ENCODE peak calls at places on chromosomes 16 and 17, in nine cellular contexts. B is heart right ventricle; Z is sigmoid colon; X is anterior cingulate cortex; E is M059J; T is head of caudate nucleus; V is neural crest cell; F is stimulated activated CD4-positive, alpha-beta T cell treated with anti-CD3 and anti-CD28 coated beads, TNF-alpha, amount 100 ng/mL, for 4 hours; N is SK-N-SH. C is an unnamed sample.
A peak's percentile ranks its signal among the peaks of the same experiment; 100 is the strongest.

GRCh38 chr16:59067207-59067606 is 333.1 kb upstream of the GOT2 start:
- DNase-seq in B (no peak), Z (no peak), X (peak; percentile 2), E (peak; percentile 43), T (peak; percentile 55), V (no peak), F (no peak), N (no peak), C (no peak)

GRCh38 chr17:77999413-78000173 is 41.1 kb downstream of the TNRC6C start:
- DNase-seq in B (no peak), Z (no peak), X (no peak), E (peak; percentile 74), T (no peak), V (no peak), F (no peak), N (no peak), C (no peak)

GRCh38 chr16:57688987-57689771 is 5.4 kb upstream of the DRC7 start:
- DNase-seq in B (no peak), Z (peak; percentile 49), X (no peak), E (no peak), T (no peak), V (no peak), F (no peak), N (peak; percentile 30), C (no peak)

GRCh38 chr17:73291260-73291801 is 20.5 kb downstream of the CDC42EP4 start:
- DNase-seq in B (peak; percentile 57), Z (peak; percentile 85), X (no peak), E (peak; percentile 98), T (no peak), V (no peak), F (no peak), N (no peak), C (no peak)

GRCh38 chr16:80273635-80274538 is 266.9 kb upstream of the DYNLRB2 start:
- DNase-seq in B (no peak), Z (no peak), X (no peak), E (peak; percentile 51), T (no peak), V (no peak), F (no peak), N (no peak), C (no peak)

GRCh38 chr17:61260061-61260797 is 139.4 kb upstream of the TBX2 start:
- DNase-seq in B (no peak), Z (no peak), X (no peak), E (no peak), T (no peak), V (no peak), F (no peak), N (no peak), C (no peak)

GRCh38 chr16:81486555-81487061 is 42.0 kb downstream of the CMIP start:
- DNase-seq in B (peak; percentile 59), Z (no peak), X (no peak), E (no peak), T (no peak), V (no peak), F (no peak), N (no peak), C (no peak)

GRCh38 chr17:61425682-61426481 is 26.2 kb downstream of the TBX2 start:
- DNase-seq in B (no peak), Z (no peak), X (no peak), E (peak; percentile 48), T (no peak), V (no peak), F (no peak), N (peak; percentile 42), C (no peak)

GRCh38 chr17:49287481-49287880 is 56.9 kb upstream of the PHOSPHO1 start:
- DNase-seq in B (no peak), Z (no peak), X (no peak), E (no peak), T (no peak), V (no peak), F (no peak), N (no peak), C (no peak)

GRCh38 chr16:8878523-8878911 is 3.6 kb upstream of the LITAFD start:
- DNase-seq in B (no peak), Z (no peak), X (no peak), E (peak; percentile 91), T (no peak), V (no peak), F (no peak), N (no peak), C (no peak)

GRCh38 chr17:17824780-17825614 is 11.8 kb downstream of the SREBF1 start:
- DNase-seq in B (no peak), Z (peak; percentile 83), X (no peak), E (peak; percentile 64), T (no peak), V (no peak), F (no peak), N (no peak), C (no peak)

GRCh38 chr17:65529040-65529633 is 32.3 kb downstream of the AXIN2 start:
- DNase-seq in B (no peak), Z (no peak), X (no peak), E (no peak), T (no peak), V (no peak), F (no peak), N (no peak), C (no peak)

GRCh38 chr17:67449885-67450755 is 73.0 kb downstream of the PITPNC1 start:
- DNase-seq in B (no peak), Z (no peak), X (no peak), E (no peak), T (no peak), V (no peak), F (no peak), N (no peak), C (no peak)

GRCh38 chr16:52492789-52493357 is 54.1 kb downstream of the TOX3 start:
- DNase-seq in B (no peak), Z (no peak), X (no peak), E (no peak), T (no peak), V (no peak), F (no peak), N (no peak), C (no peak)

GRCh38 chr17:13273744-13274295 is 256.0 kb upstream of the ELAC2 start:
- DNase-seq in B (no peak), Z (no peak), X (no peak), E (peak; percentile 1), T (no peak), V (no peak), F (no peak), N (no peak), C (no peak)

GRCh38 chr16:7839568-7839967 is 506.9 kb downstream of the RBFOX1 start:
- DNase-seq in B (no peak), Z (no peak), X (no peak), E (peak; percentile 1), T (no peak), V (no peak), F (no peak), N (no peak), C (no peak)

GRCh38 chr16:49855822-49856740 is at the start of gene ZNF423:
- DNase-seq in B (peak; percentile 40), Z (no peak), X (no peak), E (no peak), T (no peak), V (peak; percentile 43), F (no peak), N (peak; percentile 75), C (no peak)

GRCh38 chr17:2905269-2905668 is 109.0 kb downstream of the RAP1GAP2 start:
- DNase-seq in B (peak; percentile 76), Z (no peak), X (no peak), E (no peak), T (no peak), V (no peak), F (no peak), N (no peak), C (no peak)

GRCh38 chr17:6843241-6843890 is 11.8 kb upstream of the TEKT1 start:
- DNase-seq in B (no peak), Z (no peak), X (no peak), E (peak; percentile 57), T (no peak), V (no peak), F (no peak), N (peak; percentile 26), C (peak; percentile 0)

GRCh38 chr16:15961060-15961511 is 11.7 kb downstream of the ABCC1 start:
- DNase-seq in B (no peak), Z (no peak), X (no peak), E (peak; percentile 83), T (no peak), V (no peak), F (peak; percentile 49), N (no peak), C (no peak)

GRCh38 chr16:85923153-85924021 is 24.4 kb downstream of the IRF8 start:
- DNase-seq in B (no peak), Z (no peak), X (no peak), E (peak; percentile 44), T (no peak), V (no peak), F (no peak), N (no peak), C (no peak)

GRCh38 chr17:29929006-29929543 is 953 bp downstream of the SSH2 start:
- DNase-seq in B (no peak), Z (no peak), X (no peak), E (peak; percentile 69), T (peak; percentile 68), V (peak; percentile 4), F (no peak), N (peak; percentile 38), C (peak; percentile 11)

GRCh38 chr16:58913456-58913855 is 179.3 kb upstream of the GOT2 start:
- DNase-seq in B (no peak), Z (no peak), X (no peak), E (no peak), T (no peak), V (no peak), F (no peak), N (no peak), C (no peak)

GRCh38 chr16:69930117-69930776 is 20.9 kb upstream of the CLEC18A start:
- DNase-seq in B (peak; percentile 46), Z (no peak), X (no peak), E (peak; percentile 63), T (peak; percentile 83), V (peak; percentile 61), F (no peak), N (peak; percentile 85), C (no peak)

GRCh38 chr17:1078831-1079561 is 82.1 kb downstream of the TIMM22 start:
- DNase-seq in B (peak; percentile 61), Z (no peak), X (no peak), E (no peak), T (no peak), V (no peak), F (no peak), N (peak; percentile 87), C (no peak)

GRCh38 chr17:9810100-9810949 is 11.6 kb downstream of the GSG1L2 start:
- DNase-seq in B (no peak), Z (no peak), X (no peak), E (peak; percentile 51), T (no peak), V (no peak), F (no peak), N (no peak), C (no peak)

GRCh38 chr17:42275527-42276358 is 448 bp downstream of the STAT5B start:
- DNase-seq in B (no peak), Z (peak; percentile 68), X (no peak), E (peak; percentile 46), T (peak; percentile 56), V (peak; percentile 32), F (peak; percentile 33), N (peak; percentile 65), C (no peak)

GRCh38 chr17:79029327-79030009 is 5.5 kb downstream of the C1QTNF1 start:
- DNase-seq in B (no peak), Z (peak; percentile 50), X (no peak), E (no peak), T (no peak), V (no peak), F (no peak), N (no peak), C (no peak)

GRCh38 chr17:82542439-82542838 is 22.9 kb downstream of the FOXK2 start:
- DNase-seq in B (no peak), Z (no peak), X (no peak), E (no peak), T (no peak), V (no peak), F (no peak), N (no peak), C (no peak)

GRCh38 chr16:50282955-50283631 is 16.7 kb downstream of the ADCY7 start:
- DNase-seq in B (peak; percentile 4), Z (no peak), X (no peak), E (no peak), T (no peak), V (no peak), F (no peak), N (no peak), C (no peak)

GRCh38 chr16:75559564-75560372 is 3.7 kb upstream of the TMEM231 start:
- DNase-seq in B (no peak), Z (no peak), X (no peak), E (peak; percentile 55), T (no peak), V (no peak), F (no peak), N (no peak), C (no peak)

C was measured in NCI-H774.